ENCODE peak calls at places on chromosomes 5 and 9, in eight cellular contexts. S is CD4-positive, alpha-beta T cell; Y is omental fat pad; D is lower leg skin; M is LNCaP clone FGC; O is sigmoid colon; X is activated B cell treated with CpG ODN at 0.5 μM for 24 hours; H is upper lobe of right lung. T is an unnamed sample.

GRCh38 chr9:93005876-93006275 is 52.6 kb upstream of the SUSD3 start:
- DNase-seq in S (no peak), Y (no peak), D (peak), M (no peak), O (no peak), X (no peak), H (no peak), T (no peak)

GRCh38 chr5:116329503-116329902 is 244.7 kb downstream of the COMMD10 start:
- DNase-seq in S (no peak), Y (no peak), D (no peak), M (no peak), O (no peak), X (no peak), H (no peak), T (no peak)

GRCh38 chr5:132050661-132051371 is 9.6 kb upstream of the IL3 start:
- DNase-seq in S (no peak), Y (peak), D (peak), M (no peak), O (no peak), X (no peak), H (no peak), T (peak)

GRCh38 chr5:35780236-35780635 is 76.5 kb upstream of the IL7R start:
- DNase-seq in S (peak), Y (no peak), D (no peak), M (no peak), O (no peak), X (no peak), H (no peak), T (no peak)

GRCh38 chr5:34039398-34040157 is 3.4 kb downstream of the C1QTNF3 start:
- DNase-seq in S (no peak), Y (no peak), D (no peak), M (no peak), O (no peak), X (no peak), H (no peak), T (no peak)

GRCh38 chr9:89407070-89407469 is 88.8 kb downstream of the SECISBP2 start:
- DNase-seq in S (no peak), Y (no peak), D (no peak), M (no peak), O (no peak), X (no peak), H (no peak), T (no peak)

GRCh38 chr5:95178046-95178651 is 106.7 kb downstream of the MCTP1 start:
- DNase-seq in S (no peak), Y (no peak), D (no peak), M (no peak), O (no peak), X (no peak), H (no peak), T (no peak)

GRCh38 chr9:134955156-134955555 is 37.4 kb upstream of the FCN1 start:
- DNase-seq in S (no peak), Y (no peak), D (peak), M (no peak), O (peak), X (no peak), H (peak), T (no peak)

GRCh38 chr5:127525181-127525580 is 7.7 kb downstream of the PRRC1 start:
- DNase-seq in S (no peak), Y (no peak), D (no peak), M (no peak), O (no peak), X (no peak), H (no peak), T (no peak)

GRCh38 chr9:96129698-96130097 is 172.3 kb downstream of the HSD17B3 start:
- DNase-seq in S (no peak), Y (no peak), D (no peak), M (no peak), O (no peak), X (no peak), H (no peak), T (no peak)

GRCh38 chr5:147452137-147452838 is 57.6 kb downstream of the DPYSL3 start:
- DNase-seq in S (no peak), Y (no peak), D (no peak), M (no peak), O (peak), X (no peak), H (no peak), T (no peak)

GRCh38 chr5:15914603-15915002 is 265.0 kb downstream of the MARCHF11 start:
- DNase-seq in S (no peak), Y (no peak), D (no peak), M (no peak), O (no peak), X (no peak), H (no peak), T (no peak)

GRCh38 chr5:157046041-157046440 is 12.9 kb downstream of the HAVCR1 start:
- DNase-seq in S (no peak), Y (no peak), D (no peak), M (no peak), O (no peak), X (no peak), H (no peak), T (no peak)

GRCh38 chr5:179451099-179451812 is 99.1 kb upstream of the RUFY1 start:
- DNase-seq in S (no peak), Y (no peak), D (no peak), M (no peak), O (peak), X (no peak), H (peak), T (no peak)

GRCh38 chr5:177458912-177459350 is 12.3 kb downstream of the PRR7 start:
- DNase-seq in S (no peak), Y (no peak), D (no peak), M (no peak), O (peak), X (no peak), H (no peak), T (no peak)

GRCh38 chr5:566636-567309 is 42.5 kb upstream of the SLC9A3 start:
- DNase-seq in S (no peak), Y (no peak), D (peak), M (no peak), O (peak), X (no peak), H (no peak), T (no peak)

GRCh38 chr5:88672644-88673493 is 210.1 kb downstream of the MEF2C start:
- DNase-seq in S (no peak), Y (no peak), D (no peak), M (no peak), O (no peak), X (no peak), H (no peak), T (no peak)

GRCh38 chr5:1478333-1478732 is 33.1 kb upstream of the SLC6A3 start:
- DNase-seq in S (no peak), Y (no peak), D (no peak), M (no peak), O (no peak), X (no peak), H (no peak), T (no peak)

GRCh38 chr9:97906236-97906831 is 16.0 kb downstream of the TRMO start:
- DNase-seq in S (peak), Y (no peak), D (no peak), M (no peak), O (peak), X (no peak), H (peak), T (no peak)

GRCh38 chr5:157471709-157472108 is 11.7 kb downstream of the NIPAL4 start:
- DNase-seq in S (no peak), Y (no peak), D (no peak), M (no peak), O (no peak), X (no peak), H (no peak), T (no peak)

GRCh38 chr9:129278391-129279237 is 100.6 kb upstream of the IER5L start:
- DNase-seq in S (no peak), Y (peak), D (peak), M (no peak), O (peak), X (peak), H (peak), T (peak)

GRCh38 chr9:130997925-130998595 is 10.9 kb upstream of the LAMC3 start:
- DNase-seq in S (no peak), Y (peak), D (no peak), M (peak), O (no peak), X (no peak), H (peak), T (no peak)

GRCh38 chr9:92181296-92181695 is 66.1 kb upstream of the SPTLC1 start:
- DNase-seq in S (no peak), Y (no peak), D (no peak), M (no peak), O (no peak), X (no peak), H (no peak), T (no peak)

GRCh38 chr5:31987985-31988710 is 186.0 kb downstream of the GOLPH3 start:
- DNase-seq in S (no peak), Y (no peak), D (no peak), M (no peak), O (no peak), X (no peak), H (no peak), T (no peak)

GRCh38 chr9:104025945-104026344 is 68.2 kb upstream of the SMC2 start:
- DNase-seq in S (no peak), Y (no peak), D (no peak), M (no peak), O (no peak), X (no peak), H (no peak), T (no peak)
- TF ChIP-seq CTCF in S (no peak), Y (no peak), D (no peak), M (peak), O (peak), X (no peak), H (no peak), T (no peak)

DNA sequence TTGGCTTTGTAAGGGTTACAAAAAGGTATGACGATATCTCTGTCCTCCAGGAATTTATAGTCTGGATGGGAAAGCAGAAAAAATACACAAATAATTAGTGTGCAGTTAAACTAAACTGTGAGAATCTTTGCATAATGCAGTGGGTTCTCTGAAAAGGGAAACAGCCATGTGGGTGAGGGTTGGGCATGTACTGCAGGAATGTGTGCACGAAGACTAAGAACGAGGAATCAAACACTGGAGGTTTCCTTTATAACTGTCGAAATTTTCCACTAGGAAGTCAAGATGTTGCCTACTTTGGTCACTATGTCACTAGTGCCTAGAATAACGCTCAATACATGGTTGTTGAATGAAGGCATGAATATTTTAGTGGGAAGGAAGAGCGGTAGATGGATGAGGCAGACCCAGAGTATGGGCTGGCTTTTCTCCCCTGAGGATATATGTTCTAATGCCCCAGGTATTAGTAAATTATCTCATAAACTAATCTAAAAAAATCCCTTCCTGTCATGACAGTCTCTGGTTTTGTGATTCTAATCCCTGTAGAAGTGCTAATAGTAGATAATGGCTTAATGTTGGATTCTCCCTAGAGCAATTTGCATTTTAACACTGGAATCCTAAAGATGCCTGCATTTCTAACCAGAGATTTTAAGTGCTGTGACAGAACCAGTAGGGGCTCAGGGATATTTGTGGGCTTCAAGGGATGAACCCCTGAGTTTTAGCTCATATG is 227.3 kb downstream of the NMUR2 start:
- DNase-seq in S (no peak), Y (no peak), D (no peak), M (no peak), O (no peak), X (no peak), H (no peak), T (no peak)
- TF ChIP-seq CTCF in S (no peak), Y (no peak), D (no peak), M (no peak), O (no peak), X (no peak), H (no peak), T (no peak)

GRCh38 chr5:30042677-30043076 is 1150.8 kb upstream of the CDH6 start:
- DNase-seq in S (no peak), Y (no peak), D (peak), M (no peak), O (no peak), X (no peak), H (no peak), T (no peak)

GRCh38 chr5:30041291-30041690 is 1152.2 kb upstream of the CDH6 start:
- DNase-seq in S (no peak), Y (no peak), D (no peak), M (no peak), O (no peak), X (no peak), H (no peak), T (no peak)

GRCh38 chr5:30041831-30042385 is 1151.6 kb upstream of the CDH6 start:
- DNase-seq in S (no peak), Y (no peak), D (peak), M (no peak), O (no peak), X (no peak), H (no peak), T (no peak)

GRCh38 chr5:30039379-30039778 is 1154.1 kb upstream of the CDH6 start:
- DNase-seq in S (no peak), Y (no peak), D (no peak), M (no peak), O (no peak), X (no peak), H (no peak), T (no peak)

GRCh38 chr5:30040483-30041116 is 1152.9 kb upstream of the CDH6 start:
- DNase-seq in S (no peak), Y (no peak), D (no peak), M (peak), O (no peak), X (no peak), H (no peak), T (no peak)
- TF ChIP-seq CTCF in S (no peak), Y (no peak), D (no peak), M (peak), O (no peak), X (no peak), H (peak), T (no peak)

GRCh38 chr5:150398432-150399157 is 14.1 kb downstream of the CD74 start:
- DNase-seq in S (peak), Y (no peak), D (no peak), M (no peak), O (no peak), X (peak), H (no peak), T (no peak)
- TF ChIP-seq CTCF in S (no peak), Y (no peak), D (no peak), M (no peak), O (no peak), X (no peak), H (peak), T (peak)

GRCh38 chr5:91182763-91183162 is 200.4 kb downstream of the ARRDC3 start:
- DNase-seq in S (no peak), Y (no peak), D (no peak), M (no peak), O (no peak), X (no peak), H (no peak), T (no peak)
- TF ChIP-seq CTCF in S (no peak), Y (no peak), D (no peak), M (no peak), O (no peak), X (no peak), H (peak), T (no peak)

DNA sequence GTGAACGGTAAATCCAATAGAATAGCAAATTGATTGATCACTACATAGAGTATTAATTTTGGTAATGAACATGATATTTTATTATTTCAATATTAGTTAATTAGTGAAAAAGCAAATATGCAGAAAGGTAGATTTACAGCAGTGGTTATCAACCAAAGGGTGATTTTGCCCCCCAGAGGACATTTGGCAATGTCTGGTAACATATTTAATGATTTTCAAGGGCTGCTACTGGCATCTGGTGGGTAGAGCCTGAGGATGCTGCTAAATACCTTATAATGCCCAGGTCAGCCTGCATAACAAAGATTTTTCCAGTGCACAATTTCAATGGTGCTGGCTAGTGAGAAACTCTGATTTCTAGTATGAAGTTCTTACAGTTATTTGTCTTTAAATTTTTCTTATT is 1313.7 kb downstream of the PTPRD start:
- DNase-seq in S (no peak), Y (no peak), D (no peak), M (no peak), O (no peak), X (no peak), H (no peak), T (no peak)
- TF ChIP-seq CTCF in S (no peak), Y (no peak), D (no peak), M (no peak), O (no peak), X (no peak), H (no peak), T (no peak)

GRCh38 chr9:133553123-133553522 is 18.6 kb downstream of the ADAMTSL2 start:
- DNase-seq in S (no peak), Y (no peak), D (no peak), M (no peak), O (no peak), X (no peak), H (no peak), T (no peak)
- TF ChIP-seq CTCF in S (no peak), Y (no peak), D (no peak), M (no peak), O (no peak), X (no peak), H (no peak), T (no peak)

DNA sequence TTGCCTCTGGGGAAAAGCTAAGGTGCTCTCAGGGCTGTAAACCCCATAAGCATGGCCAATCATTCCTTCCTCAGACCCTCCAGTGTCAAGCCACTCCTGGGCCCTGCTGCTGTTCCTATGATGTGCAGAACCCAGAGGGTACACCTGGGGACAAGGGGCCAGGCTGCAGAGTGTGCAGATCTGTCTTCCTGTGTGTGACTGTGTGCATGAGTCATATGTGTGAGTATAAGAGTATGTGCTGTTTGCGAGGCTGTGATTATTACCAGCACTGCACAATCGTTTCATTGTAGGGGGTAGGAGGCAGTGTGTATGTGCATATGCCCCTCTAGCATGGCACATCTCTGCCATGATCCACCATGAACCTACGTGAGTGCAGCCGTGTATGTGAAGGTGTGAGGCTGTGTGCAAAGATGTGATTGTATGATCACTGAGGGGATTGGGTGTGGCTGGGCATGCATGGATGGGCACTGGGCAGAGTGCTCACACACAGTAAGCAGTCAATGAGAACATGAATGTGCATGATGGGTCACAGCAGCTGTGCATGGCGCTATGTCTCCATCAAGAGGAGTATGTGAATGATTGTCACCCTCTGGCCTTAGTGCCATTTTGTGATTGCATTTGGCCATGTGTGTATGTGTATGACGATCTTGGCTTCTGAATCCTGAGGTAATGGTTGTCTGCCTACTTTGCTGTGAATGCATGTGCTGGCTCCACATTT is 2.4 kb upstream of the OR1K1 start:
- DNase-seq in S (no peak), Y (no peak), D (peak), M (no peak), O (no peak), X (no peak), H (no peak), T (no peak)
- TF ChIP-seq CTCF in S (no peak), Y (no peak), D (no peak), M (no peak), O (no peak), X (no peak), H (no peak), T (no peak)

GRCh38 chr9:83714316-83714715 is 6.6 kb upstream of the UBQLN1 start:
- DNase-seq in S (no peak), Y (no peak), D (no peak), M (no peak), O (no peak), X (no peak), H (no peak), T (no peak)

GRCh38 chr9:83707768-83708514 is at the start of gene UBQLN1:
- DNase-seq in S (peak), Y (peak), D (peak), M (peak), O (peak), X (peak), H (peak), T (peak)

GRCh38 chr9:83706703-83707517 is 848 bp downstream of the UBQLN1 start:
- DNase-seq in S (peak), Y (peak), D (peak), M (no peak), O (peak), X (no peak), H (peak), T (peak)

GRCh38 chr9:83707518-83707767 is 315 bp downstream of the UBQLN1 start:
- DNase-seq in S (no peak), Y (peak), D (peak), M (no peak), O (no peak), X (no peak), H (no peak), T (no peak)

DNA sequence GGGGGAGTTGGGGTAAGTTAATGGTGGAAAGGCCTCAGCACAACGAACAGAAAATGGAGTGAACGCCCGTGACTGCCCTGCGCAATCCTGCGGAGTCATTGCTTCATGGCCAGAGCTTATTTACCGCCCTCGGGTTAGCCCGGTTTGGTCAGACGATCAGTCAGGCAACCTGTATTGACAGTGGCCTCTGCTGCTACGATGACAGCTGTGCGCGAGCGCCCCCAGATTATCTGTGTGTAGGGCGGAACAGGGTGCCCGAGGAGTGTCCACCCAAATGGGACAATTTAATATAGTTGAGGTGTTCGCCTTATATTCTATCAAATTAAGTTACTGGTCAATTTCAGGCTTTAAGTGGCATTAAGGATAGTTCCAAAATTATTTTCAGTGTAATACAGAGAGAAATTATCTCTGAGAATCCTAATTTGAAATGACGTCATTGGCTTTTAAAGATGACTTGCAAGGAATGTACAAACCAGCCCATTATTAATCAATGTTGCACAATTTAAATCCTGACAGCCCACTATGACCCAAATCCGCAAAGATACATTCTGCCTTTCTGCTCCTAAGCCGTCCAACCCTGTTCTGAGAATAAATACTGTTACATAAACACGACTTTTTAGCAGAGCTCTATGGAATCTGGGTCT is 879 bp upstream of the UBQLN1 start:
- DNase-seq in S (peak), Y (peak), D (peak), M (peak), O (peak), X (no peak), H (peak), T (peak)
- TF ChIP-seq CTCF in S (no peak), Y (no peak), D (no peak), M (peak), O (no peak), X (no peak), H (peak), T (peak)

GRCh38 chr5:7078901-7079300 is 317.0 kb upstream of the ADCY2 start:
- DNase-seq in S (no peak), Y (no peak), D (no peak), M (no peak), O (no peak), X (no peak), H (no peak), T (no peak)
- TF ChIP-seq CTCF in S (no peak), Y (no peak), D (no peak), M (peak), O (no peak), X (no peak), H (no peak), T (no peak)

T was measured in natural killer cell.